ENCODE peak calls at places on chromosomes 16 and 17, in eight cellular contexts. D, H, N, T, U, F, R and J are unnamed samples.

GRCh38 chr17:49035470-49036269 is 38.5 kb downstream of the IGF2BP1 start:
- DNase-seq in D (peak; percentile 44), H (no peak), N (no peak), T (no peak), U (peak; percentile 6), F (no peak), R (peak; percentile 66), J (peak; percentile 86)

GRCh38 chr16:19589771-19590302 is 34.3 kb downstream of the VPS35L start:
- DNase-seq in D (peak; percentile 82), H (no peak), N (no peak), T (no peak), U (no peak), F (no peak), R (peak; percentile 89), J (no peak)

GRCh38 chr17:4604111-4604644 is 19.8 kb downstream of the SMTNL2 start:
- DNase-seq in D (no peak), H (no peak), N (peak; percentile 64), T (no peak), U (peak; percentile 69), F (no peak), R (peak; percentile 89), J (no peak)

GRCh38 chr17:4631431-4631830 is 10.0 kb downstream of the ALOX15 start:
- DNase-seq in D (no peak), H (no peak), N (no peak), T (no peak), U (no peak), F (no peak), R (no peak), J (no peak)

GRCh38 chr16:89452241-89452640 is 38.1 kb downstream of the ANKRD11 start:
- DNase-seq in D (no peak), H (no peak), N (no peak), T (no peak), U (no peak), F (no peak), R (no peak), J (no peak)

GRCh38 chr17:56203430-56203829 is 50.2 kb downstream of the ANKFN1 start:
- DNase-seq in D (peak; percentile 49), H (no peak), N (no peak), T (no peak), U (no peak), F (no peak), R (no peak), J (no peak)

GRCh38 chr17:79023886-79024771 is at the start of gene C1QTNF1:
- DNase-seq in D (peak; percentile 64), H (peak; percentile 12), N (peak; percentile 62), T (no peak), U (peak; percentile 44), F (no peak), R (peak; percentile 88), J (peak; percentile 61)

GRCh38 chr16:80563807-80564206 is 23.0 kb downstream of the DYNLRB2 start:
- DNase-seq in D (no peak), H (no peak), N (no peak), T (no peak), U (no peak), F (no peak), R (no peak), J (no peak)

GRCh38 chr17:16943541-16944333 is 28.2 kb downstream of the TNFRSF13B start:
- DNase-seq in D (no peak), H (no peak), N (no peak), T (no peak), U (no peak), F (no peak), R (no peak), J (no peak)

GRCh38 chr16:17078950-17079631 is 391.7 kb downstream of the XYLT1 start:
- DNase-seq in D (no peak), H (no peak), N (no peak), T (no peak), U (no peak), F (no peak), R (no peak), J (no peak)

GRCh38 chr16:84228321-84228838 is 11.4 kb downstream of the KCNG4 start:
- DNase-seq in D (peak; percentile 77), H (no peak), N (peak; percentile 59), T (no peak), U (no peak), F (peak; percentile 32), R (peak; percentile 94), J (peak; percentile 91)

GRCh38 chr16:66519482-66519881 is 30.4 kb downstream of the TK2 start:
- DNase-seq in D (no peak), H (no peak), N (no peak), T (no peak), U (no peak), F (no peak), R (no peak), J (no peak)

GRCh38 chr17:78425429-78425828 is 47.0 kb downstream of the PGS1 start:
- DNase-seq in D (no peak), H (no peak), N (no peak), T (no peak), U (no peak), F (no peak), R (no peak), J (no peak)